ENCODE peak calls at places on chromosomes 16 and 17, in five cellular contexts. One of them, this sample, is unnamed.

GRCh38 chr17:29119265-29119664 is 60.9 kb downstream of the MYO18A start:
- DNase-seq in RPMI7951: no peak
- DNase-seq in mesothelial cell of epicardium: no peak
- DNase-seq in adrenal gland: no peak
- DNase-seq in AG08395: no peak
- DNase-seq in this sample: no peak

GRCh38 chr17:66910651-66911285 is 53.7 kb upstream of the CACNG4 start:
- DNase-seq in RPMI7951: no peak
- DNase-seq in mesothelial cell of epicardium: no peak
- DNase-seq in adrenal gland: no peak
- DNase-seq in AG08395: no peak
- DNase-seq in this sample: no peak

GRCh38 chr16:997440-998051 is 16.0 kb downstream of the SOX8 start:
- DNase-seq in RPMI7951: no peak
- DNase-seq in mesothelial cell of epicardium: peak
- DNase-seq in adrenal gland: no peak
- DNase-seq in AG08395: peak
- DNase-seq in this sample: peak

GRCh38 chr17:45413498-45413923 is 19.2 kb downstream of the ARHGAP27 start:
- DNase-seq in RPMI7951: no peak
- DNase-seq in mesothelial cell of epicardium: no peak
- DNase-seq in adrenal gland: no peak
- DNase-seq in AG08395: no peak
- DNase-seq in this sample: no peak

GRCh38 chr17:40354191-40355122 is 10.1 kb downstream of the GJD3 start:
- DNase-seq in RPMI7951: no peak
- DNase-seq in mesothelial cell of epicardium: no peak
- DNase-seq in adrenal gland: peak
- DNase-seq in AG08395: no peak
- DNase-seq in this sample: no peak

GRCh38 chr16:29974291-29975133 is 844 bp downstream of the TAOK2 start:
- DNase-seq in RPMI7951: no peak
- DNase-seq in mesothelial cell of epicardium: no peak
- DNase-seq in adrenal gland: no peak
- DNase-seq in AG08395: peak
- DNase-seq in this sample: no peak

GRCh38 chr17:53627511-53627910 is 195.2 kb upstream of the KIF2B start:
- DNase-seq in RPMI7951: peak
- DNase-seq in mesothelial cell of epicardium: no peak
- DNase-seq in adrenal gland: no peak
- DNase-seq in AG08395: peak
- DNase-seq in this sample: peak

GRCh38 chr17:17664073-17664470 is 17.2 kb upstream of the RAI1 start:
- DNase-seq in RPMI7951: no peak
- DNase-seq in mesothelial cell of epicardium: no peak
- DNase-seq in adrenal gland: no peak
- DNase-seq in AG08395: no peak
- DNase-seq in this sample: no peak

GRCh38 chr17:42132941-42133340 is 10.3 kb downstream of the HSPB9 start:
- DNase-seq in RPMI7951: peak
- DNase-seq in mesothelial cell of epicardium: no peak
- DNase-seq in adrenal gland: no peak
- DNase-seq in AG08395: peak
- DNase-seq in this sample: peak

GRCh38 chr17:69367298-69367697 is 40.4 kb upstream of the ABCA5 start:
- DNase-seq in RPMI7951: no peak
- DNase-seq in mesothelial cell of epicardium: no peak
- DNase-seq in adrenal gland: no peak
- DNase-seq in AG08395: no peak
- DNase-seq in this sample: no peak

GRCh38 chr16:56237451-56237930 is 46.2 kb downstream of the GNAO1 start:
- DNase-seq in RPMI7951: no peak
- DNase-seq in mesothelial cell of epicardium: no peak
- DNase-seq in adrenal gland: no peak
- DNase-seq in AG08395: no peak
- DNase-seq in this sample: no peak

GRCh38 chr17:6254036-6254435 is 180.9 kb downstream of the AIPL1 start:
- DNase-seq in RPMI7951: peak
- DNase-seq in mesothelial cell of epicardium: no peak
- DNase-seq in adrenal gland: no peak
- DNase-seq in AG08395: no peak
- DNase-seq in this sample: peak

GRCh38 chr17:7260601-7261376 is 1.5 kb downstream of the CLDN7 start:
- DNase-seq in RPMI7951: no peak
- DNase-seq in mesothelial cell of epicardium: peak
- DNase-seq in adrenal gland: no peak
- DNase-seq in AG08395: peak
- DNase-seq in this sample: no peak

GRCh38 chr16:66099261-66099660 is 267.2 kb upstream of the CDH5 start:
- DNase-seq in RPMI7951: no peak
- DNase-seq in mesothelial cell of epicardium: no peak
- DNase-seq in adrenal gland: no peak
- DNase-seq in AG08395: no peak
- DNase-seq in this sample: no peak

GRCh38 chr17:47239663-47240374 is 13.8 kb upstream of the ITGB3 start:
- DNase-seq in RPMI7951: peak
- DNase-seq in mesothelial cell of epicardium: no peak
- DNase-seq in adrenal gland: peak
- DNase-seq in AG08395: peak
- DNase-seq in this sample: peak

GRCh38 chr17:28953444-28954118 is 2.3 kb upstream of the PHF12 start:
- DNase-seq in RPMI7951: peak
- DNase-seq in mesothelial cell of epicardium: peak
- DNase-seq in adrenal gland: peak
- DNase-seq in AG08395: no peak
- DNase-seq in this sample: no peak

GRCh38 chr17:181213-182163 is at the start of gene DOC2B:
- DNase-seq in RPMI7951: no peak
- DNase-seq in mesothelial cell of epicardium: peak
- DNase-seq in adrenal gland: peak
- DNase-seq in AG08395: peak
- DNase-seq in this sample: no peak

GRCh38 chr17:42985225-42985624 is 4.9 kb downstream of the RUNDC1 start:
- DNase-seq in RPMI7951: no peak
- DNase-seq in mesothelial cell of epicardium: no peak
- DNase-seq in adrenal gland: no peak
- DNase-seq in AG08395: no peak
- DNase-seq in this sample: no peak

GRCh38 chr16:50879873-50880695 is 138.2 kb downstream of the CYLD start:
- DNase-seq in RPMI7951: no peak
- DNase-seq in mesothelial cell of epicardium: no peak
- DNase-seq in adrenal gland: no peak
- DNase-seq in AG08395: no peak
- DNase-seq in this sample: no peak

GRCh38 chr17:74987909-74988711 is 678 bp downstream of the CDR2L start:
- DNase-seq in RPMI7951: peak
- DNase-seq in mesothelial cell of epicardium: peak
- DNase-seq in adrenal gland: peak
- DNase-seq in AG08395: peak
- DNase-seq in this sample: peak

GRCh38 chr17:69560987-69561441 is 146.5 kb downstream of the MAP2K6 start:
- DNase-seq in RPMI7951: peak
- DNase-seq in mesothelial cell of epicardium: no peak
- DNase-seq in adrenal gland: no peak
- DNase-seq in AG08395: peak
- DNase-seq in this sample: no peak

GRCh38 chr17:19412984-19413383 is 2.0 kb downstream of the RNF112 start:
- DNase-seq in RPMI7951: no peak
- DNase-seq in mesothelial cell of epicardium: no peak
- DNase-seq in adrenal gland: no peak
- DNase-seq in AG08395: no peak
- DNase-seq in this sample: no peak

GRCh38 chr17:36760425-36760824 is 159.0 kb downstream of the MRM1 start:
- DNase-seq in RPMI7951: no peak
- DNase-seq in mesothelial cell of epicardium: no peak
- DNase-seq in adrenal gland: no peak
- DNase-seq in AG08395: no peak
- DNase-seq in this sample: no peak

GRCh38 chr17:47705536-47706481 is 11.8 kb downstream of the TBKBP1 start:
- DNase-seq in RPMI7951: no peak
- DNase-seq in mesothelial cell of epicardium: no peak
- DNase-seq in adrenal gland: no peak
- DNase-seq in AG08395: no peak
- DNase-seq in this sample: no peak

GRCh38 chr16:1706386-1707192 is 594 bp downstream of the MAPK8IP3 start:
- DNase-seq in RPMI7951: peak
- DNase-seq in mesothelial cell of epicardium: no peak
- DNase-seq in adrenal gland: peak
- DNase-seq in AG08395: peak
- DNase-seq in this sample: no peak

GRCh38 chr16:30748634-30749445 is 615 bp downstream of the PHKG2 start:
- DNase-seq in RPMI7951: peak
- DNase-seq in mesothelial cell of epicardium: no peak
- DNase-seq in adrenal gland: no peak
- DNase-seq in AG08395: peak
- DNase-seq in this sample: peak

This sample was measured in A172.